ENCODE peak calls at places on chromosomes 12 and 14, in four cellular contexts. G, S, Q and A are unnamed samples.
A peak's percentile ranks its signal among the peaks of the same experiment; 100 is the strongest.

GRCh38 chr12:77808534-77808933 is 22.2 kb upstream of the NAV3 start:
- DNase-seq in Q (no peak), S (no peak), G (no peak), A (no peak)

GRCh38 chr12:121579190-121579791 is 1.5 kb downstream of the KDM2B start:
- DNase-seq in G (no peak), S (peak; percentile 17), Q (no peak), A (no peak)

GRCh38 chr12:99287136-99287535 is 360.4 kb upstream of the GARIN6 start:
- DNase-seq in Q (no peak), G (no peak), S (no peak), A (no peak)

GRCh38 chr14:71319646-71320045 is 412.4 kb downstream of the PCNX1 start:
- DNase-seq in Q (no peak), G (no peak), S (peak; percentile 57), A (peak; percentile 22)

GRCh38 chr12:18750087-18750486 is 12.2 kb downstream of the CAPZA3 start:
- DNase-seq in S (peak; percentile 33), Q (no peak), G (no peak), A (peak; percentile 83)

GRCh38 chr14:85535916-85536834 is 6.2 kb downstream of the FLRT2 start:
- DNase-seq in Q (no peak), S (peak; percentile 76), G (peak; percentile 80), A (peak; percentile 66)

GRCh38 chr12:67655829-67656614 is 7.5 kb downstream of the DYRK2 start:
- DNase-seq in G (no peak), S (no peak), Q (no peak), A (no peak)

GRCh38 chr12:67911293-67911637 is 78.0 kb upstream of the IFNG-AS1 start:
- DNase-seq in G (no peak), Q (no peak), S (no peak), A (no peak)

GRCh38 chr12:49529409-49529808 is 9.4 kb upstream of the KCNH3 start:
- DNase-seq in Q (no peak), G (no peak), S (no peak), A (no peak)

GRCh38 chr14:41016213-41016612 is 590.5 kb upstream of the LRFN5 start:
- DNase-seq in G (no peak), S (no peak), Q (no peak), A (no peak)

GRCh38 chr14:34872822-34873590 is 2.2 kb downstream of the BAZ1A start:
- DNase-seq in S (peak; percentile 59), Q (no peak), G (no peak), A (peak; percentile 55)

GRCh38 chr14:102554835-102555819 is 37.3 kb upstream of the RCOR1 start:
- DNase-seq in G (peak; percentile 29), Q (no peak), S (peak; percentile 22), A (peak; percentile 23)

GRCh38 chr14:68168460-68169109 is 349.0 kb downstream of the RAD51B start:
- DNase-seq in Q (no peak), S (no peak), G (no peak), A (no peak)

GRCh38 chr14:63986789-63987533 is 134.2 kb downstream of the SYNE2 start:
- DNase-seq in Q (no peak), S (peak; percentile 96), G (no peak), A (peak; percentile 82)

GRCh38 chr12:47892819-47893218 is 12.0 kb downstream of the VDR start:
- DNase-seq in Q (no peak), S (peak; percentile 40), G (no peak), A (peak; percentile 83)

GRCh38 chr12:89960011-89960507 is 251.4 kb upstream of the ATP2B1 start:
- DNase-seq in S (peak; percentile 83), Q (no peak), G (peak; percentile 8), A (no peak)

GRCh38 chr12:63150255-63151060 is 543 bp downstream of the AVPR1A start:
- DNase-seq in S (no peak), G (no peak), Q (no peak), A (no peak)

GRCh38 chr12:12048714-12049113 is 22.0 kb upstream of the BCL2L14 start:
- DNase-seq in S (no peak), G (no peak), Q (no peak), A (no peak)

GRCh38 chr12:114812858-114813761 is 129.1 kb upstream of the TBX3 start:
- DNase-seq in G (no peak), S (peak; percentile 11), Q (no peak), A (no peak)

GRCh38 chr12:112350593-112351592 is 31.3 kb downstream of the HECTD4 start:
- DNase-seq in S (peak; percentile 16), G (no peak), Q (no peak), A (peak; percentile 50)

GRCh38 chr14:60249321-60250251 is 565 bp downstream of the PPM1A start:
- DNase-seq in G (peak; percentile 53), Q (no peak), S (peak; percentile 51), A (peak; percentile 61)

GRCh38 chr14:74913986-74914573 is 9.0 kb downstream of the RPS6KL1 start:
- DNase-seq in Q (peak; percentile 41), G (peak; percentile 66), S (peak; percentile 81), A (peak; percentile 74)
- TF ChIP-seq CTCF in Q (peak; percentile 87), G (peak; percentile 85), S (peak; percentile 92), A (peak; percentile 93)

GRCh38 chr12:3173912-3174311 is 96.7 kb downstream of the TSPAN9 start:
- DNase-seq in G (no peak), S (no peak), Q (no peak), A (no peak)

GRCh38 chr12:3178671-3179413 is 101.7 kb downstream of the TSPAN9 start:
- DNase-seq in S (no peak), Q (no peak), G (no peak), A (no peak)

GRCh38 chr12:3175238-3175637 is 98.1 kb downstream of the TSPAN9 start:
- DNase-seq in S (no peak), Q (no peak), G (no peak), A (no peak)

GRCh38 chr12:3177778-3178435 is 100.7 kb downstream of the TSPAN9 start:
- DNase-seq in G (no peak), S (no peak), Q (no peak), A (no peak)

DNA sequence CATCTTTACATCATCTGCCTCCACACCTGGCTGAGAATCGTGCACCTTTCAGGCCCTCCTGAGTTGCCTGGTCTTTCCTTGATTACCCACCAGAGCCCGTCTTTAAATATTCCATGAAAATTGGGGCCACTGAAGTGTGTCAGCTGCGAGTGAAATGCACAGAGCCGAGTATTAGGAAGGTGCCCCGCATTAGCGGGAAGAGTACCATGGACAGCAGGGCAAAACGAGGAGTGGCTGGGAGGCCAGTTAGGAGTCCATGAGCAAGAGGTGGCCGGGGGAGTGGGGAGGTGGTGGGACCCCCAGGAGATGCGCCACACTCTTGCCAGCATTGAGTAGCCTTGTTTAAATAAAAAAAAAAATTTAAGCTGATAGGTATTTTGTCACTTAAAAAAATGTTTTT is 99.6 kb downstream of the TSPAN9 start:
- DNase-seq in G (no peak), S (no peak), Q (no peak), A (no peak)
- H3K4me3 ChIP-seq in G (no peak overlapping the region), S (no peak overlapping the region), Q (no peak overlapping the region), A (no peak overlapping the region)

GRCh38 chr12:43805857-43806736 is at the start of gene TWF1:
- DNase-seq in S (peak; percentile 77), Q (no peak), G (peak; percentile 81), A (peak; percentile 77)
- TF ChIP-seq CTCF in S (peak; percentile 42), Q (no peak), G (peak; percentile 18), A (peak; percentile 44)

GRCh38 chr12:104526320-104526719 is 69.6 kb downstream of the CHST11 start:
- DNase-seq in Q (no peak), G (no peak), S (no peak), A (no peak)
- H3K4me3 ChIP-seq in Q (no peak overlapping the region), G (no peak overlapping the region), S (no peak overlapping the region), A (no peak overlapping the region)

GRCh38 chr14:25406818-25407217 is 356.9 kb upstream of the STXBP6 start:
- DNase-seq in G (peak; percentile 48), S (peak; percentile 33), Q (no peak), A (peak; percentile 22)

GRCh38 chr14:25413058-25413457 is 363.1 kb upstream of the STXBP6 start:
- DNase-seq in S (no peak), G (no peak), Q (no peak), A (no peak)

DNA sequence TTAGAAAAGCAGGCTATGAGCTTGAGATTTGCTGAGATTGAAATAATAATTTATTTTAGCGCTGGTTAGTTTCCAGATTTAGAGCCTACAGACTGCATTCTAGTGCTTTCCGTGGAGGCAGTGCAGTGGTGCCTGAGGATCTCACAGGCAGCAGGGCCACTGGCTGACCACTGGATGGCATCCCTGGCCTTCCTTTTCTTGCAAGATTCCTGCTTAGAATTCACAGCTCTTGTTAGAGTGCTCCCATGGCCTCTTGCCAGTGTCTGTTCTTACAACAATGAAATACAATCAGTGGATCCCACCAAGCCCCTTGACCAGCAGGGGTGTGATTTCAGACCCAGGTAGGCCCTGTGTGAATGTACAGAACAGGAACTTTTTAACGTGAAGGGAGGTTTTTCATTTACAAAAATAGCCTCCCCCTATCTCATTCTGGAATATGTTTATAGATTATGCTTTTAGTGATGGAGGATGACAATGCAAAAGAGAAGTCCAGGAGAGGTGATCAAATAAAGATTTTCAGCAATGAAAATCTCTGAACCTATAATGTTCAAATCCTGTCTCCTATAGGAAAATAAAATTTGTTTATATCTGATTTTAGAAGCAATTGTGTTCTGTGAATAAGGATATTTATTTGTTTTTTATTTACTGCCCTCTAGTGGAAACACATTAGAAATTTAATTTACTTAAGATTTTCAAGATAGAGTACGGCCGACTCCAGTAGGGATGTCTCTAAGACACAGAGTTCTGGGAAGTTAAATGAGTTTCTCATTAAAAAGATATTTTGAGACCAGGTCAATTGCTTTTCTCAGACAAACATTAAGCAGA is 362.2 kb upstream of the STXBP6 start:
- DNase-seq in G (no peak), Q (no peak), S (peak; percentile 18), A (peak; percentile 13)
- TF ChIP-seq CTCF in G (peak; percentile 5), Q (no peak), S (no peak), A (peak; percentile 35)